ENCODE peak calls at places on chromosomes 6 and 20, in ten cellular contexts. N, P, E, K, J, Z, S, Q, D and L are unnamed samples.

GRCh38 chr20:40675599-40676221 is 13.3 kb downstream of the MAFB start:
- DNase-seq in N (no peak), P (no peak), E (no peak), K (no peak), J (no peak), Z (no peak), S (no peak), Q (no peak), D (no peak), L (no peak)

GRCh38 chr20:53838311-53838873 is 232.0 kb downstream of the BCAS1 start:
- DNase-seq in N (no peak), P (no peak), E (no peak), K (no peak), J (no peak), Z (no peak), S (no peak), Q (no peak), D (no peak), L (no peak)

GRCh38 chr6:75350156-75350555 is 65.6 kb upstream of the TMEM30A start:
- DNase-seq in N (no peak), P (no peak), E (no peak), K (no peak), J (no peak), Z (no peak), S (no peak), Q (no peak), D (no peak), L (no peak)

GRCh38 chr20:36847009-36847709 is 28.8 kb upstream of the TLDC2 start:
- DNase-seq in N (peak), P (no peak), E (no peak), K (peak), J (no peak), Z (no peak), S (no peak), Q (peak), D (peak), L (no peak)

GRCh38 chr20:17863577-17864292 is 104.9 kb downstream of the SNX5 start:
- DNase-seq in N (peak), P (no peak), E (peak), K (peak), J (no peak), Z (no peak), S (peak), Q (no peak), D (peak), L (peak)

GRCh38 chr20:51318058-51318960 is 224.2 kb downstream of the NFATC2 start:
- DNase-seq in N (no peak), P (peak), E (peak), K (peak), J (no peak), Z (peak), S (peak), Q (no peak), D (peak), L (no peak)

GRCh38 chr6:32153252-32153834 is 598 bp upstream of the PPT2 start:
- DNase-seq in N (peak), P (no peak), E (no peak), K (peak), J (no peak), Z (no peak), S (peak), Q (no peak), D (no peak), L (no peak)

GRCh38 chr6:108195209-108195608 is 29.4 kb downstream of the NR2E1 start:
- DNase-seq in N (no peak), P (no peak), E (no peak), K (no peak), J (no peak), Z (no peak), S (no peak), Q (no peak), D (no peak), L (no peak)

GRCh38 chr6:132021552-132022375 is 70.6 kb upstream of the CCN2 start:
- DNase-seq in N (no peak), P (no peak), E (no peak), K (no peak), J (no peak), Z (no peak), S (no peak), Q (no peak), D (no peak), L (no peak)

GRCh38 chr6:109695468-109695867 is 4.4 kb downstream of the FIG4 start:
- DNase-seq in N (peak), P (no peak), E (no peak), K (no peak), J (no peak), Z (no peak), S (peak), Q (peak), D (no peak), L (no peak)

GRCh38 chr6:33935439-33936080 is 131.8 kb upstream of the MLN start:
- DNase-seq in N (no peak), P (no peak), E (no peak), K (no peak), J (no peak), Z (no peak), S (no peak), Q (no peak), D (no peak), L (no peak)

GRCh38 chr6:119449253-119450156 is 99.9 kb upstream of the MAN1A1 start:
- DNase-seq in N (no peak), P (no peak), E (no peak), K (no peak), J (no peak), Z (no peak), S (no peak), Q (no peak), D (no peak), L (peak)

GRCh38 chr6:27452496-27452897 is 20.4 kb downstream of the ZNF184 start:
- DNase-seq in N (peak), P (no peak), E (no peak), K (no peak), J (no peak), Z (no peak), S (no peak), Q (peak), D (no peak), L (no peak)

GRCh38 chr6:123193298-123193697 is 197.3 kb downstream of the CLVS2 start:
- DNase-seq in N (no peak), P (no peak), E (no peak), K (no peak), J (no peak), Z (no peak), S (no peak), Q (no peak), D (no peak), L (no peak)

GRCh38 chr20:44491635-44492395 is 16.1 kb downstream of the TTPAL start:
- DNase-seq in N (peak), P (no peak), E (no peak), K (no peak), J (no peak), Z (no peak), S (no peak), Q (peak), D (peak), L (no peak)

GRCh38 chr20:59753836-59754235 is 149.5 kb downstream of the PHACTR3 start:
- DNase-seq in N (no peak), P (no peak), E (no peak), K (no peak), J (no peak), Z (no peak), S (no peak), Q (no peak), D (no peak), L (no peak)

GRCh38 chr6:85961746-85962145 is 319.1 kb upstream of the SYNCRIP start:
- DNase-seq in N (no peak), P (no peak), E (no peak), K (no peak), J (no peak), Z (no peak), S (no peak), Q (no peak), D (no peak), L (no peak)

GRCh38 chr6:105568751-105569150 is 165.9 kb upstream of the PREP start:
- DNase-seq in N (no peak), P (no peak), E (no peak), K (no peak), J (no peak), Z (no peak), S (no peak), Q (no peak), D (no peak), L (no peak)

GRCh38 chr6:150435832-150436231 is 67.0 kb downstream of the IYD start:
- DNase-seq in N (no peak), P (no peak), E (no peak), K (no peak), J (no peak), Z (no peak), S (no peak), Q (no peak), D (no peak), L (no peak)

GRCh38 chr20:49656304-49656703 is 57.4 kb downstream of the B4GALT5 start:
- DNase-seq in N (peak), P (no peak), E (peak), K (no peak), J (no peak), Z (no peak), S (no peak), Q (no peak), D (no peak), L (no peak)

GRCh38 chr6:168838000-168838399 is 397.0 kb downstream of the SMOC2 start:
- DNase-seq in N (no peak), P (no peak), E (no peak), K (no peak), J (no peak), Z (no peak), S (no peak), Q (no peak), D (no peak), L (no peak)

GRCh38 chr6:75794351-75794846 is 45.4 kb downstream of the MYO6 start:
- DNase-seq in N (no peak), P (no peak), E (no peak), K (no peak), J (no peak), Z (no peak), S (no peak), Q (no peak), D (no peak), L (no peak)

GRCh38 chr6:131368077-131368911 is 204.7 kb upstream of the ARG1 start:
- DNase-seq in N (peak), P (no peak), E (peak), K (peak), J (no peak), Z (peak), S (no peak), Q (peak), D (peak), L (no peak)

GRCh38 chr20:64150756-64151633 is 13.3 kb upstream of the MYT1 start:
- DNase-seq in N (no peak), P (no peak), E (no peak), K (no peak), J (no peak), Z (no peak), S (no peak), Q (no peak), D (no peak), L (peak)

GRCh38 chr6:80366721-80367120 is 260.2 kb downstream of the BCKDHB start:
- DNase-seq in N (peak), P (no peak), E (no peak), K (no peak), J (no peak), Z (no peak), S (peak), Q (peak), D (peak), L (no peak)

GRCh38 chr6:113558966-113559365 is 298.2 kb upstream of the MARCKS start:
- DNase-seq in N (peak), P (no peak), E (no peak), K (no peak), J (no peak), Z (no peak), S (peak), Q (peak), D (no peak), L (no peak)

GRCh38 chr6:122069933-122070332 is 329.5 kb upstream of the HSF2 start:
- DNase-seq in N (no peak), P (no peak), E (no peak), K (no peak), J (no peak), Z (no peak), S (no peak), Q (peak), D (no peak), L (no peak)

GRCh38 chr6:10146723-10147451 is 268.0 kb downstream of the TFAP2A start:
- DNase-seq in N (peak), P (no peak), E (no peak), K (no peak), J (no peak), Z (no peak), S (no peak), Q (peak), D (peak), L (no peak)

GRCh38 chr6:52544325-52545022 is 32.4 kb downstream of the TRAM2 start:
- DNase-seq in N (no peak), P (no peak), E (no peak), K (no peak), J (no peak), Z (no peak), S (peak), Q (no peak), D (no peak), L (no peak)

GRCh38 chr20:51713213-51713598 is 55.0 kb downstream of the ATP9A start:
- DNase-seq in N (no peak), P (no peak), E (no peak), K (no peak), J (no peak), Z (no peak), S (no peak), Q (no peak), D (no peak), L (no peak)

GRCh38 chr6:53432318-53433161 is 83.8 kb upstream of the ELOVL5 start:
- DNase-seq in N (peak), P (no peak), E (no peak), K (no peak), J (no peak), Z (no peak), S (no peak), Q (peak), D (no peak), L (peak)

GRCh38 chr6:83311231-83311630 is 118.1 kb downstream of the RWDD2A start:
- DNase-seq in N (no peak), P (no peak), E (no peak), K (no peak), J (no peak), Z (no peak), S (no peak), Q (peak), D (no peak), L (no peak)

GRCh38 chr6:41470341-41471063 is 75.7 kb upstream of the FOXP4 start:
- DNase-seq in N (no peak), P (no peak), E (no peak), K (peak), J (no peak), Z (no peak), S (no peak), Q (peak), D (peak), L (no peak)

GRCh38 chr20:59770270-59770669 is 163.2 kb downstream of the SYCP2 start:
- DNase-seq in N (no peak), P (no peak), E (no peak), K (no peak), J (no peak), Z (no peak), S (no peak), Q (no peak), D (no peak), L (no peak)

GRCh38 chr20:3658019-3658707 is 5.0 kb downstream of the GFRA4 start:
- DNase-seq in N (no peak), P (no peak), E (peak), K (no peak), J (no peak), Z (no peak), S (no peak), Q (no peak), D (no peak), L (no peak)
- TF ChIP-seq CTCF in N (no peak), P (no peak), E (no peak), K (no peak), J (no peak), Z (no peak), S (no peak), Q (no peak), D (no peak), L (no peak)

DNA sequence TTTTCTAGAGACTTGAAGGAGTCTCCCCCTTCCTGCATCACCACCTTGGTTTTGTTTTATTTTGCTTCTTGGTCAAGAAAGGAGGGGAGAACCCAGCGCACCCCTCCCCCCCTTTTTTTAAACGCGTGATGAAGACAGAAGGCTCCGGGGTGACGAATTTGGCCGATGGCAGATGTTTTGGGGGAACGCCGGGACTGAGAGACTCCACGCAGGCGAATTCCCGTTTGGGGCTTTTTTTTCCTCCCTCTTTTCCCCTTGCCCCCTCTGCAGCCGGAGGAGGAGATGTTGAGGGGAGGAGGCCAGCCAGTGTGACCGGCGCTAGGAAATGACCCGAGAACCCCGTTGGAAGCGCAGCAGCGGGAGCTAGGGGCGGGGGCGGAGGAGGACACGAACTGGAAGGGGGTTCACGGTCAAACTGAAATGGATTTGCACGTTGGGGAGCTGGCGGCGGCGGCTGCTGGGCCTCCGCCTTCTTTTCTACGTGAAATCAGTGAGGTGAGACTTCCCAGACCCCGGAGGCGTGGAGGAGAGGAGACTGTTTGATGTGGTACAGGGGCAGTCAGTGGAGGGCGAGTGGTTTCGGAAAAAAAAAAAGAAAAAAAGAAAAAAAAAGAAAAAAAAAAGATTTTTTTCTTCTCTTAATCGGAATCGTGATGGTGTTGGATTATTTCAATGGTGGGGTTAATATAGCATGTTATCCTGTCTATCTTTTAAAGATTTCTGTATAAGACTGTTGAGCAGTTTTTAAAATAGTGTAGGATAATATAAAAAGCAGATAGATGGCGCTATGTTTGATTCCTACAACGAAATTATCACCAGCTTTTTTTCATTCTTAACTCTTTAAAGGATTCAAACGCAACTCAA is 3.1 kb downstream of the SOX4 start:
- DNase-seq in N (peak), P (no peak), E (peak), K (peak), J (peak), Z (peak), S (peak), Q (peak), D (peak), L (no peak)
- TF ChIP-seq CTCF in N (peak), P (peak), E (peak), K (peak), J (peak), Z (no peak), S (no peak), Q (peak), D (no peak), L (peak)

DNA sequence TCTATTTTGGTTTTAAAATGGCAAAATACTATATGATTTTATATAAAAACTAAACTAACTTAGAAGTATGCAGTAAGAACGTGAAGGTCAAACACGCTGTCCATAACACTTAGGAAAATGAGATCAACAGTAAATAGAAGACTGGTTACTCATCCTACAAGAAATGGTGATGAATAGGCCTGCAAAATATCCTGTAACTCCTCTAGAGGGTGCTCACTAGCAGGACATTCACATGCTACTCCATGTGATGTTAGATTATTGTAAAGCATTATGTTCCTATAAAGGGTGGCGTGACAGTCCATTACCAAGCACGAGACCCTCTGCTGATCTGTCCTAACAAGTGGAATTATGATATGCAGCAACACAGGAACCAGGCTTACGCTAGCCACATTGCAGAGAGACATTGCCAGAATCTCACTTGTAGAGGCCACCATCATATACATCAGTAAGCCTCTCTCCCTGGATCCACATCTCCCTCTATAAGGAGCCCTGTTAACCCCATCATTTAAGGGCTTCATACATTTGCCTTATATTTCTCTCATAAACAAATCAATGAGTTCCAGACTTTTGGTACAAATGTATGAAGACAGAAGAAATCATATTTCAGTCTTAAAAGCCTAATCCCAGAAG is 18.0 kb upstream of the DEFB129 start:
- DNase-seq in N (peak), P (no peak), E (no peak), K (no peak), J (no peak), Z (no peak), S (peak), Q (peak), D (no peak), L (no peak)
- TF ChIP-seq CTCF in N (peak), P (peak), E (peak), K (peak), J (peak), Z (no peak), S (peak), Q (peak), D (peak), L (peak)

DNA sequence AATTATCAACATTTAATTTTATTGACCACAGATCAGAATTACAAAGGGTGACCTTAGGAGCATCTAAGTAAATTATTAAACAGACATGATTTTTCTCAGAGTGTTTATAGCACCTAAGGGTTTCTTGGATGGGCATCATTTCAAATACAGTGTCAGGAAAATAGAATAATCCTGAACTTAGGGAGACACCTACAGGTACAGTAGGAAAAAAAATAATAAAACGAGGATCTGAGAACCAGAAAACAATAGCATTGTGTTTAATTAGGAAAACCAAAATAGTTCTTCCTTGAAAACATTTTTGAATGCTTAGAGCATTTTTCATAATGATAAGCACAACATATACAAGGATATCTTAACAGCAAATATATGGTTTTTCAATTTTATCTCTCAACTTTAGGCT is 39.2 kb downstream of the MMUT start:
- DNase-seq in N (peak), P (no peak), E (no peak), K (no peak), J (no peak), Z (no peak), S (peak), Q (peak), D (no peak), L (no peak)
- TF ChIP-seq CTCF in N (no peak), P (no peak), E (peak), K (no peak), J (no peak), Z (no peak), S (no peak), Q (peak), D (no peak), L (no peak)

GRCh38 chr6:144151010-144151727 is 852 bp downstream of the STX11 start:
- DNase-seq in N (peak), P (peak), E (no peak), K (no peak), J (no peak), Z (peak), S (peak), Q (peak), D (peak), L (peak)

GRCh38 chr6:144149894-144150672 is at the start of gene STX11:
- DNase-seq in N (peak), P (peak), E (peak), K (peak), J (peak), Z (peak), S (peak), Q (peak), D (peak), L (peak)

GRCh38 chr6:144148891-144149290 is 1.4 kb upstream of the STX11 start:
- DNase-seq in N (peak), P (no peak), E (no peak), K (no peak), J (no peak), Z (no peak), S (peak), Q (no peak), D (no peak), L (no peak)

GRCh38 chr6:144149558-144149893 is 791 bp upstream of the STX11 start:
- DNase-seq in N (no peak), P (no peak), E (no peak), K (no peak), J (no peak), Z (no peak), S (no peak), Q (no peak), D (peak), L (no peak)

DNA sequence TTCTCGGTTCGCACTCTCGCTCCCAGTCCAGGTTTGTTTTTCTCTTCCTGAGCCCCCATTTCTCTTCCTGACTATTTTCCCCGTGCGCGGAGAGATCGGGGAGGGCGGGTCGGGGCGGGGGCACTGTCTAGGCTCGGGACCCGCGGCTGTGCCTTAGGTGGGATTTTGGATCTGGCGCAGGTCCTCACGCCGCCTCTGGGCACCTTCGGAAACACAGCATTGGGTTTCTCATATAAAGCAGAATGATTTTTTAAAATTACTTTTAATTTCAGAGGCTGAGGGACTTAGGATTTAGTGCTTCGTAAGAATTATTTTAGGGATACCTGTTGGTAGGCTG is 324 bp downstream of the STX11 start:
- DNase-seq in N (peak), P (peak), E (no peak), K (no peak), J (no peak), Z (no peak), S (peak), Q (peak), D (peak), L (no peak)
- TF ChIP-seq CTCF in N (no peak), P (peak), E (no peak), K (no peak), J (peak), Z (no peak), S (no peak), Q (peak), D (no peak), L (peak)